ENCODE peak calls at places on chromosomes 6 and 20, in ten cellular contexts. X is K562, Z is transverse colon, E is prostate gland, W is BE2C, L is neuronal stem cell, R is astrocyte, K is left lung, U is tibial nerve, C is body of pancreas. V is an unnamed sample. For H3K4me1, H3K9me3 and H3K27me3, the result is how much of the 10 kb centered on the place peaks cover.

GRCh38 chr6:156427345-156427744 is 349.8 kb upstream of the ARID1B start:
- DNase-seq in X (no peak), Z (peak), E (no peak), W (peak), L (no peak), R (peak), K (no peak), U (peak), C (no peak), V (peak)

GRCh38 chr6:131367206-131367873 is 205.7 kb upstream of the ARG1 start:
- DNase-seq in X (no peak), Z (peak), E (no peak), W (no peak), L (no peak), R (no peak), K (no peak), U (no peak), C (no peak), V (no peak)

GRCh38 chr6:4613381-4613780 is 162.8 kb upstream of the CDYL start:
- DNase-seq in X (no peak), Z (no peak), E (no peak), W (no peak), L (no peak), R (no peak), K (no peak), U (no peak), C (no peak), V (no peak)

GRCh38 chr20:50527068-50527605 is 17.0 kb downstream of the PTPN1 start:
- DNase-seq in X (no peak), Z (no peak), E (no peak), W (no peak), L (no peak), R (no peak), K (no peak), U (no peak), C (no peak), V (no peak)

GRCh38 chr6:91485047-91485446 is 898.2 kb upstream of the MAP3K7 start:
- DNase-seq in X (no peak), Z (no peak), E (no peak), W (no peak), L (no peak), R (no peak), K (no peak), U (no peak), C (no peak), V (no peak)

GRCh38 chr20:48153105-48153504 is 367.8 kb upstream of the SULF2 start:
- DNase-seq in X (no peak), Z (no peak), E (no peak), W (no peak), L (no peak), R (no peak), K (no peak), U (no peak), C (no peak), V (no peak)

GRCh38 chr6:168400044-168400443 is 40.9 kb upstream of the SMOC2 start:
- DNase-seq in X (no peak), Z (no peak), E (no peak), W (no peak), L (no peak), R (no peak), K (no peak), U (peak), C (no peak), V (no peak)

GRCh38 chr6:5471044-5471443 is 209.7 kb downstream of the FARS2 start:
- DNase-seq in X (peak), Z (peak), E (peak), W (peak), L (peak), R (no peak), K (no peak), U (peak), C (peak), V (no peak)

GRCh38 chr6:19024737-19025136 is 637.6 kb downstream of the RNF144B start:
- DNase-seq in X (no peak), Z (no peak), E (peak), W (peak), L (peak), R (peak), K (no peak), U (peak), C (peak), V (no peak)

GRCh38 chr6:28758046-28758817 is 165.6 kb downstream of the TRIM27 start:
- DNase-seq in X (peak), Z (no peak), E (no peak), W (peak), L (no peak), R (peak), K (no peak), U (no peak), C (no peak), V (no peak)

GRCh38 chr6:28947067-28947765 is 23.4 kb upstream of the TRIM27 start:
- DNase-seq in X (no peak), Z (no peak), E (no peak), W (no peak), L (no peak), R (no peak), K (no peak), U (no peak), C (no peak), V (no peak)

GRCh38 chr6:7440476-7440875 is 50.9 kb downstream of the RIOK1 start:
- DNase-seq in X (no peak), Z (no peak), E (no peak), W (no peak), L (no peak), R (no peak), K (no peak), U (no peak), C (no peak), V (no peak)

GRCh38 chr6:156943167-156943566 is 166.0 kb downstream of the ARID1B start:
- DNase-seq in X (no peak), Z (no peak), E (no peak), W (no peak), L (no peak), R (peak), K (no peak), U (no peak), C (no peak), V (no peak)

GRCh38 chr6:166274739-166275370 is 33.3 kb downstream of the PRR18 start:
- DNase-seq in X (no peak), Z (no peak), E (no peak), W (no peak), L (no peak), R (no peak), K (no peak), U (no peak), C (no peak), V (no peak)

GRCh38 chr6:146246028-146246427 is 217.2 kb downstream of the GRM1 start:
- DNase-seq in X (no peak), Z (no peak), E (no peak), W (no peak), L (no peak), R (no peak), K (no peak), U (no peak), C (no peak), V (no peak)

GRCh38 chr6:72149715-72150114 is 263.4 kb downstream of the RIMS1 start:
- DNase-seq in X (no peak), Z (no peak), E (no peak), W (no peak), L (no peak), R (peak), K (peak), U (no peak), C (no peak), V (no peak)

GRCh38 chr6:109429496-109429895 is 10.9 kb downstream of the PPIL6 start:
- DNase-seq in X (no peak), Z (no peak), E (no peak), W (no peak), L (no peak), R (no peak), K (no peak), U (no peak), C (no peak), V (no peak)

GRCh38 chr6:33132121-33132524 is 56.3 kb downstream of the HLA-DPB1 start:
- DNase-seq in X (no peak), Z (no peak), E (no peak), W (no peak), L (no peak), R (no peak), K (no peak), U (no peak), C (no peak), V (no peak)

GRCh38 chr6:169251371-169251802 is 2.3 kb downstream of the THBS2 start:
- DNase-seq in X (no peak), Z (no peak), E (no peak), W (no peak), L (no peak), R (no peak), K (no peak), U (no peak), C (no peak), V (no peak)

GRCh38 chr6:47524136-47524840 is 46.7 kb downstream of the CD2AP start:
- DNase-seq in X (no peak), Z (no peak), E (no peak), W (no peak), L (no peak), R (peak), K (no peak), U (no peak), C (no peak), V (no peak)

GRCh38 chr6:122114733-122115132 is 284.7 kb upstream of the HSF2 start:
- DNase-seq in X (no peak), Z (no peak), E (no peak), W (no peak), L (no peak), R (no peak), K (no peak), U (no peak), C (no peak), V (no peak)

GRCh38 chr20:45467861-45468260 is 1.7 kb upstream of the WFDC2 start:
- DNase-seq in X (no peak), Z (peak), E (peak), W (no peak), L (no peak), R (no peak), K (no peak), U (no peak), C (no peak), V (no peak)

GRCh38 chr6:108942556-108943492 is 94.6 kb downstream of the ARMC2 start:
- DNase-seq in X (no peak), Z (no peak), E (no peak), W (peak), L (no peak), R (no peak), K (no peak), U (no peak), C (no peak), V (no peak)

GRCh38 chr6:30515967-30516753 is 26.9 kb downstream of the HLA-E start:
- DNase-seq in X (peak), Z (peak), E (peak), W (peak), L (peak), R (peak), K (peak), U (peak), C (peak), V (peak)

GRCh38 chr6:151018035-151018434 is 152.5 kb downstream of the MTHFD1L start:
- DNase-seq in X (no peak), Z (no peak), E (no peak), W (no peak), L (no peak), R (peak), K (no peak), U (no peak), C (no peak), V (no peak)

GRCh38 chr6:24448396-24448795 is 41.0 kb downstream of the GPLD1 start:
- DNase-seq in X (no peak), Z (no peak), E (no peak), W (no peak), L (no peak), R (no peak), K (no peak), U (no peak), C (no peak), V (no peak)

GRCh38 chr6:113690255-113690956 is 166.7 kb upstream of the MARCKS start:
- DNase-seq in X (no peak), Z (no peak), E (peak), W (peak), L (no peak), R (peak), K (no peak), U (no peak), C (peak), V (no peak)

GRCh38 chr20:51193066-51193772 is 170.3 kb upstream of the KCNG1 start:
- DNase-seq in X (no peak), Z (no peak), E (no peak), W (no peak), L (no peak), R (peak), K (no peak), U (no peak), C (no peak), V (no peak)

GRCh38 chr6:43070028-43070632 is 6.0 kb upstream of the PTK7 start:
- DNase-seq in X (peak), Z (no peak), E (no peak), W (peak), L (no peak), R (peak), K (no peak), U (no peak), C (no peak), V (no peak)

GRCh38 chr6:17985934-17986655 is 1.3 kb downstream of the KIF13A start:
- DNase-seq in X (no peak), Z (no peak), E (no peak), W (no peak), L (no peak), R (no peak), K (no peak), U (no peak), C (no peak), V (no peak)

GRCh38 chr6:17984822-17985660 is 2.4 kb downstream of the KIF13A start:
- DNase-seq in X (no peak), Z (no peak), E (no peak), W (no peak), L (no peak), R (no peak), K (no peak), U (no peak), C (no peak), V (no peak)

GRCh38 chr6:17984399-17984798 is 3.0 kb downstream of the KIF13A start:
- DNase-seq in X (no peak), Z (no peak), E (no peak), W (no peak), L (no peak), R (no peak), K (no peak), U (no peak), C (no peak), V (no peak)

GRCh38 chr6:17986656-17987575 is 519 bp downstream of the KIF13A start:
- DNase-seq in X (peak), Z (peak), E (peak), W (peak), L (peak), R (no peak), K (peak), U (peak), C (peak), V (peak)

GRCh38 chr6:17983712-17984111 is 3.7 kb downstream of the KIF13A start:
- DNase-seq in X (no peak), Z (no peak), E (no peak), W (no peak), L (no peak), R (no peak), K (no peak), U (no peak), C (no peak), V (no peak)
- H3K4me1 ChIP-seq in X (under half), Z (under half), E (under half), W (under half), L (under half), R (under half), K (under half), U (under half), C (under half), V (under half)

GRCh38 chr20:56211051-56211450 is 37.5 kb upstream of the MC3R start:
- DNase-seq in X (no peak), Z (no peak), E (no peak), W (no peak), L (no peak), R (no peak), K (no peak), U (no peak), C (no peak), V (no peak)
- H3K9me3 ChIP-seq in X (under half), Z (under half), E (under half), W (under half), L (under half), R (under half), K (under half), U (under half), C (under half), V (under half)

GRCh38 chr6:11380969-11381744 is 148.7 kb upstream of the NEDD9 start:
- DNase-seq in X (no peak), Z (no peak), E (no peak), W (no peak), L (no peak), R (peak), K (no peak), U (no peak), C (no peak), V (no peak)
- H3K27me3 ChIP-seq in X (under half), Z (under half), E (under half), W (under half), L (under half), R (under half), K (under half), U (under half), C (under half), V (under half)

GRCh38 chr20:8218861-8219260 is 86.8 kb downstream of the PLCB1 start:
- DNase-seq in X (no peak), Z (no peak), E (no peak), W (no peak), L (no peak), R (peak), K (no peak), U (no peak), C (no peak), V (no peak)
- H3K4me1 ChIP-seq in X (under half), Z (under half), E (under half), W (under half), L (under half), R (under half), K (under half), U (under half), C (under half), V (under half)

GRCh38 chr6:366972-367794 is 24.4 kb upstream of the IRF4 start:
- DNase-seq in X (no peak), Z (no peak), E (no peak), W (no peak), L (no peak), R (no peak), K (peak), U (no peak), C (no peak), V (no peak)
- H3K9me3 ChIP-seq in X (under half), Z (under half), E (under half), W (under half), L (under half), R (under half), K (under half), U (under half), C (under half), V (under half)

V was measured in thoracic aorta.